ENCODE peak calls at places on chromosomes 16 and 17, in seven cellular contexts. One of them, this sample, is unnamed.
A peak's percentile ranks its signal among the peaks of the same experiment; 100 is the strongest.

GRCh38 chr16:49455991-49456745 is 82.6 kb downstream of the C16orf78 start:
- DNase-seq in amniotic stem cell: no peak
- DNase-seq in foreskin fibroblast: no peak
- DNase-seq in NCI-H1417: no peak
- DNase-seq in H54: no peak
- DNase-seq in activated CD4-positive, alpha-beta T cell treated with anti-CD3 and anti-CD28 coated beads for 48 hours: no peak
- DNase-seq in T-helper 2 cell: no peak
- DNase-seq in this sample: no peak

GRCh38 chr16:48434653-48435318 is 49.6 kb upstream of the SIAH1 start:
- DNase-seq in amniotic stem cell: no peak
- DNase-seq in foreskin fibroblast: peak; percentile 69
- DNase-seq in NCI-H1417: no peak
- DNase-seq in H54: no peak
- DNase-seq in activated CD4-positive, alpha-beta T cell treated with anti-CD3 and anti-CD28 coated beads for 48 hours: no peak
- DNase-seq in T-helper 2 cell: no peak
- DNase-seq in this sample: no peak

GRCh38 chr17:50798424-50799344 is 31.4 kb upstream of the ANKRD40CL start:
- DNase-seq in amniotic stem cell: no peak
- DNase-seq in foreskin fibroblast: no peak
- DNase-seq in NCI-H1417: no peak
- DNase-seq in H54: no peak
- DNase-seq in activated CD4-positive, alpha-beta T cell treated with anti-CD3 and anti-CD28 coated beads for 48 hours: no peak
- DNase-seq in T-helper 2 cell: no peak
- DNase-seq in this sample: peak; percentile 15

GRCh38 chr17:68346448-68346847 is 55.2 kb downstream of the ARSG start:
- DNase-seq in amniotic stem cell: no peak
- DNase-seq in foreskin fibroblast: no peak
- DNase-seq in NCI-H1417: no peak
- DNase-seq in H54: no peak
- DNase-seq in activated CD4-positive, alpha-beta T cell treated with anti-CD3 and anti-CD28 coated beads for 48 hours: peak; percentile 84
- DNase-seq in T-helper 2 cell: peak; percentile 16
- DNase-seq in this sample: no peak

GRCh38 chr17:64448665-64449512 is at the start of gene MILR1:
- DNase-seq in amniotic stem cell: no peak
- DNase-seq in foreskin fibroblast: peak; percentile 94
- DNase-seq in NCI-H1417: no peak
- DNase-seq in H54: peak; percentile 58
- DNase-seq in activated CD4-positive, alpha-beta T cell treated with anti-CD3 and anti-CD28 coated beads for 48 hours: no peak
- DNase-seq in T-helper 2 cell: no peak
- DNase-seq in this sample: no peak

GRCh38 chr17:1742371-1743093 is at the start of gene SERPINF2:
- DNase-seq in amniotic stem cell: no peak
- DNase-seq in foreskin fibroblast: no peak
- DNase-seq in NCI-H1417: no peak
- DNase-seq in H54: no peak
- DNase-seq in activated CD4-positive, alpha-beta T cell treated with anti-CD3 and anti-CD28 coated beads for 48 hours: no peak
- DNase-seq in T-helper 2 cell: no peak
- DNase-seq in this sample: no peak

GRCh38 chr16:20675488-20676267 is 21.8 kb downstream of the ACSM1 start:
- DNase-seq in amniotic stem cell: no peak
- DNase-seq in foreskin fibroblast: no peak
- DNase-seq in NCI-H1417: peak; percentile 60
- DNase-seq in H54: no peak
- DNase-seq in activated CD4-positive, alpha-beta T cell treated with anti-CD3 and anti-CD28 coated beads for 48 hours: peak; percentile 50
- DNase-seq in T-helper 2 cell: no peak
- DNase-seq in this sample: peak; percentile 94

GRCh38 chr16:81465375-81465943 is 20.9 kb downstream of the CMIP start:
- DNase-seq in amniotic stem cell: no peak
- DNase-seq in foreskin fibroblast: no peak
- DNase-seq in NCI-H1417: no peak
- DNase-seq in H54: no peak
- DNase-seq in activated CD4-positive, alpha-beta T cell treated with anti-CD3 and anti-CD28 coated beads for 48 hours: no peak
- DNase-seq in T-helper 2 cell: no peak
- DNase-seq in this sample: no peak

GRCh38 chr16:88453217-88453531 is at the start of gene ZFPM1:
- DNase-seq in amniotic stem cell: no peak
- DNase-seq in foreskin fibroblast: no peak
- DNase-seq in NCI-H1417: no peak
- DNase-seq in H54: peak; percentile 96
- DNase-seq in activated CD4-positive, alpha-beta T cell treated with anti-CD3 and anti-CD28 coated beads for 48 hours: no peak
- DNase-seq in T-helper 2 cell: no peak
- DNase-seq in this sample: no peak

GRCh38 chr17:75091855-75092327 is 4.1 kb downstream of the SLC16A5 start:
- DNase-seq in amniotic stem cell: no peak
- DNase-seq in foreskin fibroblast: no peak
- DNase-seq in NCI-H1417: no peak
- DNase-seq in H54: no peak
- DNase-seq in activated CD4-positive, alpha-beta T cell treated with anti-CD3 and anti-CD28 coated beads for 48 hours: no peak
- DNase-seq in T-helper 2 cell: no peak
- DNase-seq in this sample: no peak

GRCh38 chr16:50933257-50933656 is 191.4 kb downstream of the CYLD start:
- DNase-seq in amniotic stem cell: no peak
- DNase-seq in foreskin fibroblast: no peak
- DNase-seq in NCI-H1417: no peak
- DNase-seq in H54: no peak
- DNase-seq in activated CD4-positive, alpha-beta T cell treated with anti-CD3 and anti-CD28 coated beads for 48 hours: no peak
- DNase-seq in T-helper 2 cell: no peak
- DNase-seq in this sample: no peak

GRCh38 chr17:34598161-34598776 is 18.9 kb downstream of the TMEM132E start:
- DNase-seq in amniotic stem cell: no peak
- DNase-seq in foreskin fibroblast: no peak
- DNase-seq in NCI-H1417: peak; percentile 80
- DNase-seq in H54: no peak
- DNase-seq in activated CD4-positive, alpha-beta T cell treated with anti-CD3 and anti-CD28 coated beads for 48 hours: no peak
- DNase-seq in T-helper 2 cell: no peak
- DNase-seq in this sample: no peak

GRCh38 chr17:7631398-7632380 is 1.8 kb downstream of the SHBG start:
- DNase-seq in amniotic stem cell: no peak
- DNase-seq in foreskin fibroblast: no peak
- DNase-seq in NCI-H1417: no peak
- DNase-seq in H54: no peak
- DNase-seq in activated CD4-positive, alpha-beta T cell treated with anti-CD3 and anti-CD28 coated beads for 48 hours: no peak
- DNase-seq in T-helper 2 cell: no peak
- DNase-seq in this sample: no peak

GRCh38 chr16:75621170-75621477 is 2.0 kb downstream of the ADAT1 start:
- DNase-seq in amniotic stem cell: peak; percentile 9
- DNase-seq in foreskin fibroblast: peak; percentile 70
- DNase-seq in NCI-H1417: peak; percentile 51
- DNase-seq in H54: no peak
- DNase-seq in activated CD4-positive, alpha-beta T cell treated with anti-CD3 and anti-CD28 coated beads for 48 hours: no peak
- DNase-seq in T-helper 2 cell: no peak
- DNase-seq in this sample: peak; percentile 11

GRCh38 chr17:4908301-4908700 is 5.4 kb upstream of the CHRNE start:
- DNase-seq in amniotic stem cell: no peak
- DNase-seq in foreskin fibroblast: peak; percentile 53
- DNase-seq in NCI-H1417: peak; percentile 70
- DNase-seq in H54: no peak
- DNase-seq in activated CD4-positive, alpha-beta T cell treated with anti-CD3 and anti-CD28 coated beads for 48 hours: peak; percentile 39
- DNase-seq in T-helper 2 cell: no peak
- DNase-seq in this sample: no peak

GRCh38 chr17:74159226-74159840 is 44.1 kb upstream of the RPL38 start:
- DNase-seq in amniotic stem cell: no peak
- DNase-seq in foreskin fibroblast: no peak
- DNase-seq in NCI-H1417: no peak
- DNase-seq in H54: no peak
- DNase-seq in activated CD4-positive, alpha-beta T cell treated with anti-CD3 and anti-CD28 coated beads for 48 hours: no peak
- DNase-seq in T-helper 2 cell: no peak
- DNase-seq in this sample: no peak

GRCh38 chr16:83899272-83899897 is 470 bp downstream of the MLYCD start:
- DNase-seq in amniotic stem cell: no peak
- DNase-seq in foreskin fibroblast: peak; percentile 76
- DNase-seq in NCI-H1417: peak; percentile 63
- DNase-seq in H54: no peak
- DNase-seq in activated CD4-positive, alpha-beta T cell treated with anti-CD3 and anti-CD28 coated beads for 48 hours: peak; percentile 46
- DNase-seq in T-helper 2 cell: peak; percentile 15
- DNase-seq in this sample: no peak

GRCh38 chr17:66611397-66611796 is 223.5 kb upstream of the CACNG5 start:
- DNase-seq in amniotic stem cell: no peak
- DNase-seq in foreskin fibroblast: no peak
- DNase-seq in NCI-H1417: no peak
- DNase-seq in H54: no peak
- DNase-seq in activated CD4-positive, alpha-beta T cell treated with anti-CD3 and anti-CD28 coated beads for 48 hours: no peak
- DNase-seq in T-helper 2 cell: no peak
- DNase-seq in this sample: no peak

GRCh38 chr17:16929281-16929680 is 42.6 kb downstream of the TNFRSF13B start:
- DNase-seq in amniotic stem cell: no peak
- DNase-seq in foreskin fibroblast: no peak
- DNase-seq in NCI-H1417: no peak
- DNase-seq in H54: no peak
- DNase-seq in activated CD4-positive, alpha-beta T cell treated with anti-CD3 and anti-CD28 coated beads for 48 hours: no peak
- DNase-seq in T-helper 2 cell: no peak
- DNase-seq in this sample: no peak

GRCh38 chr17:6456914-6457687 is 12.8 kb downstream of the PIMREG start:
- DNase-seq in amniotic stem cell: no peak
- DNase-seq in foreskin fibroblast: peak; percentile 89
- DNase-seq in NCI-H1417: no peak
- DNase-seq in H54: peak; percentile 96
- DNase-seq in activated CD4-positive, alpha-beta T cell treated with anti-CD3 and anti-CD28 coated beads for 48 hours: no peak
- DNase-seq in T-helper 2 cell: no peak
- DNase-seq in this sample: no peak

This sample was measured in DMS79 treated with DMSO at 0.1 percent for 48 hours.